ENCODE peak calls at places on chromosomes 12 and 14, in five cellular contexts. J, G, V, F and T are unnamed samples.

GRCh38 chr14:89252887-89253532 is 164.0 kb downstream of the FOXN3 start:
- DNase-seq in J (no peak), G (no peak), V (no peak), F (no peak), T (no peak)

GRCh38 chr14:35549551-35549950 is 15.6 kb downstream of the INSM2 start:
- DNase-seq in J (no peak), G (no peak), V (no peak), F (no peak), T (no peak)

GRCh38 chr14:93764211-93764659 is 24.1 kb downstream of the PRIMA1 start:
- DNase-seq in J (no peak), G (peak; percentile 92), V (peak; percentile 78), F (peak; percentile 47), T (no peak)

GRCh38 chr12:77947746-77948145 is 117.1 kb downstream of the NAV3 start:
- DNase-seq in J (no peak), G (no peak), V (no peak), F (no peak), T (no peak)

GRCh38 chr14:61749867-61750266 is 12.4 kb upstream of the SNAPC1 start:
- DNase-seq in J (no peak), G (no peak), V (no peak), F (peak; percentile 44), T (peak; percentile 10)

GRCh38 chr12:94235894-94236293 is 87.5 kb downstream of the PLXNC1 start:
- DNase-seq in J (no peak), G (no peak), V (no peak), F (no peak), T (no peak)

GRCh38 chr12:23099604-23100003 is 474.6 kb downstream of the ETNK1 start:
- DNase-seq in J (no peak), G (no peak), V (no peak), F (no peak), T (no peak)

GRCh38 chr12:94175763-94176660 is 27.6 kb downstream of the PLXNC1 start:
- DNase-seq in J (no peak), G (no peak), V (no peak), F (no peak), T (no peak)

GRCh38 chr14:81449114-81449513 is 49.0 kb upstream of the STON2 start:
- DNase-seq in J (no peak), G (peak; percentile 69), V (peak; percentile 23), F (no peak), T (no peak)

GRCh38 chr12:19886805-19887105 is 447.5 kb downstream of the AEBP2 start:
- DNase-seq in J (no peak), G (no peak), V (no peak), F (no peak), T (no peak)

GRCh38 chr14:82075566-82075965 is 541.9 kb upstream of the SEL1L start:
- DNase-seq in J (no peak), G (no peak), V (no peak), F (no peak), T (peak; percentile 16)

GRCh38 chr12:25052191-25053020 is 103.5 kb upstream of the BCAT1 start:
- DNase-seq in J (no peak), G (no peak), V (no peak), F (peak; percentile 31), T (peak; percentile 76)

GRCh38 chr12:49631336-49631907 is 8.1 kb downstream of the PRPF40B start:
- DNase-seq in J (no peak), G (peak; percentile 54), V (no peak), F (no peak), T (peak; percentile 15)

GRCh38 chr14:101505216-101505970 is 55.9 kb upstream of the DIO3 start:
- DNase-seq in J (no peak), G (peak; percentile 56), V (peak; percentile 11), F (peak; percentile 6), T (no peak)

GRCh38 chr14:105761842-105762241 is 235.5 kb downstream of the TMEM121 start:
- DNase-seq in J (no peak), G (no peak), V (no peak), F (no peak), T (no peak)

GRCh38 chr14:72236629-72237028 is 304.4 kb downstream of the RGS6 start:
- DNase-seq in J (no peak), G (no peak), V (no peak), F (no peak), T (no peak)

GRCh38 chr14:65958664-65959562 is 527.3 kb upstream of the CCDC196 start:
- DNase-seq in J (no peak), G (no peak), V (no peak), F (no peak), T (peak; percentile 25)

GRCh38 chr14:105439710-105440553 is 20.3 kb downstream of the MTA1 start:
- DNase-seq in J (no peak), G (no peak), V (no peak), F (no peak), T (no peak)

GRCh38 chr12:117033382-117034045 is 65.7 kb downstream of the TESC start:
- DNase-seq in J (no peak), G (peak; percentile 64), V (no peak), F (no peak), T (no peak)

GRCh38 chr12:105294164-105294563 is 36.3 kb upstream of the C12orf75 start:
- DNase-seq in J (no peak), G (no peak), V (no peak), F (no peak), T (no peak)

GRCh38 chr12:40331886-40332285 is 107.1 kb downstream of the LRRK2 start:
- DNase-seq in J (no peak), G (no peak), V (no peak), F (no peak), T (no peak)

GRCh38 chr12:115937345-115937744 is 340.1 kb downstream of the MED13L start:
- DNase-seq in J (no peak), G (no peak), V (no peak), F (no peak), T (no peak)

GRCh38 chr12:106758349-106758951 is 16.0 kb upstream of the RIC8B start:
- DNase-seq in J (no peak), G (no peak), V (no peak), F (peak; percentile 68), T (no peak)

GRCh38 chr12:106759526-106760183 is 14.8 kb upstream of the RIC8B start:
- DNase-seq in J (no peak), G (no peak), V (no peak), F (no peak), T (no peak)

GRCh38 chr12:106757623-106758348 is 16.7 kb upstream of the RIC8B start:
- DNase-seq in J (no peak), G (no peak), V (no peak), F (no peak), T (no peak)

GRCh38 chr12:106764738-106765137 is 9.7 kb upstream of the RIC8B start:
- DNase-seq in J (no peak), G (no peak), V (no peak), F (no peak), T (no peak)

DNA sequence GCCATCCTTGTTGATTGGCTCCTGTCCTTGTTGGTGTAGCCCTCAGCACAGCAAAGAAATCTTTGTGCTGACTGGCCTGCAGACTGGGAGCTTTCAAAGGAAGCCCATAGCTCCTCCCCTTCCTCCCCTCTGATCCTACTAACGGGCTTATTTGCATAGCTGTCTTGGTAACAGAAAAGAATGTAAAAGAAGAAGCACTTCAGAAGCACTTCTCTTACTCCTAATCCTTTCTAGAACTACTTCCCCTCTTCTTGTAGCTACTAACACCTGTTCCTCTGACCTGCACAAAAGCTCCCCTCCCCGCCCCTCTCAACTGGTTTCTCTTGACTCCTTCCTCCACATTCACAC is 14.3 kb upstream of the RIC8B start:
- DNase-seq in J (no peak), G (no peak), V (no peak), F (peak; percentile 31), T (no peak)
- TF ChIP-seq POLR2A in J (no peak), G (no peak), V (no peak), F (no peak), T (no peak)

GRCh38 chr14:52068741-52069616 is at the start of gene NID2:
- DNase-seq in J (no peak), G (peak; percentile 97), V (peak; percentile 91), F (peak; percentile 82), T (peak; percentile 74)
- TF ChIP-seq POLR2A in J (no peak), G (peak; percentile 44), V (peak; percentile 62), F (peak; percentile 38), T (no peak)

GRCh38 chr14:73753043-73753886 is 39.1 kb upstream of the PNMA1 start:
- DNase-seq in J (no peak), G (peak; percentile 81), V (no peak), F (peak; percentile 87), T (peak; percentile 93)
- TF ChIP-seq POLR2A in J (no peak), G (no peak), V (no peak), F (peak; percentile 56), T (peak; percentile 80)

GRCh38 chr12:121628536-121628935 is 2.2 kb downstream of the ORAI1 start:
- DNase-seq in J (no peak), G (no peak), V (no peak), F (no peak), T (no peak)

GRCh38 chr12:121628037-121628436 is 1.7 kb downstream of the ORAI1 start:
- DNase-seq in J (no peak), G (no peak), V (no peak), F (peak; percentile 55), T (peak; percentile 44)

GRCh38 chr12:121630791-121631190 is 4.5 kb downstream of the ORAI1 start:
- DNase-seq in J (no peak), G (no peak), V (no peak), F (no peak), T (no peak)

GRCh38 chr12:121626853-121627623 is 708 bp downstream of the ORAI1 start:
- DNase-seq in J (peak; percentile 67), G (peak; percentile 86), V (peak; percentile 43), F (peak; percentile 63), T (peak; percentile 77)

DNA sequence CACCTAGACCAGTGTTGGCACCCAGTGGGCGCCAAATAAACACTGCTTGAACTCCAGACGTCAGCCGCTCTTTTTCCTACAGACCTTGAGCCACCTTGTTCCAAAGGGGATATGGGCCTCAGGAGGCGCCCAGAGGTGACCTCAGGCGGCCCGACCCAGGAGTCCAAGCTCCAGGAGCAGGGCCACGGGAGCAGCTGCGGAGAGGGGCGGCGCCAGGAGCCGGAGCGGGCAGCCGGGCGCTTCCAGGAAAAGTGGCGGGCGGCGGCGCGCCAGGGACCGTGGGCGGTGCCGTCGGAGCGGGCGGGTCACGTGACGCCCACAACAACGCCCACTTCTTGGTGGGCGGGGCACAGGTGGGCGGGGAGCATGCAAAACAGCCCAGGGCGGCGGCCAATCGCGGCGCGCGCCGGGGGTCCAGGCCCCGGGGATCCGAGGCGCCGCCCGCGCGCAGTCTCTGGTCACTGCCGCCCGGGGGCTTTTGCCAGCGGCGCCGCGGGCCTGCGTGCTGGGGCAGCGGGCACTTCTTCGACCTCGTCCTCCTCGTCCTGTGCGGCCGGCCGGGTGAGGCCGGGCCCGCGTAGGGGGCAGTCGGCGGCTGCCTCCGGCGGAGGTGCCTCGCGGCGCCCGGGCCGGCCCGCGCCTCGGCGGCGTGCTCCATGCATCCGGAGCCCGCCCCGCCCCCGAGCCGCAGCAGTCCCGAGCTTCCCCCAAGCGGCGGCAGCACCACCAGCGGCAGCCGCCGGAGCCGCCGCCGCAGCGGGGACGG is at the start of gene ORAI1:
- DNase-seq in J (peak; percentile 89), G (peak; percentile 98), V (peak; percentile 96), F (peak; percentile 98), T (peak; percentile 96)
- TF ChIP-seq POLR2A in J (peak; percentile 90), G (no peak), V (peak; percentile 89), F (peak; percentile 29), T (peak; percentile 76)